ENCODE peak calls at places on chromosome 16, in five cellular contexts. One of them, this sample, is unnamed.

GRCh38 chr16:87963400-87963799 is 12.2 kb downstream of the BANP start:
- DNase-seq in NCI-H1105 treated with DMSO at 0.1 percent for 48 hours: no peak
- DNase-seq in NCI-H1048: no peak
- DNase-seq in H7: no peak
- DNase-seq in GM03348: peak
- DNase-seq in this sample: no peak

GRCh38 chr16:57689772-57690558 is 4.6 kb upstream of the DRC7 start:
- DNase-seq in NCI-H1105 treated with DMSO at 0.1 percent for 48 hours: no peak
- DNase-seq in H7: peak
- DNase-seq in GM03348: no peak
- DNase-seq in NCI-H1048: no peak
- DNase-seq in this sample: no peak

GRCh38 chr16:54633943-54634362 is 296.7 kb upstream of the IRX5 start:
- DNase-seq in GM03348: peak
- DNase-seq in H7: peak
- DNase-seq in NCI-H1048: no peak
- DNase-seq in NCI-H1105 treated with DMSO at 0.1 percent for 48 hours: peak
- DNase-seq in this sample: no peak

GRCh38 chr16:13108126-13108525 is 206.7 kb downstream of the SHISA9 start:
- DNase-seq in H7: no peak
- DNase-seq in GM03348: no peak
- DNase-seq in NCI-H1048: no peak
- DNase-seq in NCI-H1105 treated with DMSO at 0.1 percent for 48 hours: no peak
- DNase-seq in this sample: no peak

GRCh38 chr16:12390074-12390473 is 413.5 kb downstream of the SNX29 start:
- DNase-seq in NCI-H1105 treated with DMSO at 0.1 percent for 48 hours: no peak
- DNase-seq in H7: no peak
- DNase-seq in GM03348: no peak
- DNase-seq in NCI-H1048: no peak
- DNase-seq in this sample: no peak

GRCh38 chr16:23670137-23670776 is 8.4 kb upstream of the PLK1 start:
- DNase-seq in H7: no peak
- DNase-seq in NCI-H1048: no peak
- DNase-seq in GM03348: peak
- DNase-seq in NCI-H1105 treated with DMSO at 0.1 percent for 48 hours: no peak
- DNase-seq in this sample: no peak

GRCh38 chr16:23317266-23317661 is 15.2 kb downstream of the SCNN1B start:
- DNase-seq in H7: no peak
- DNase-seq in NCI-H1048: no peak
- DNase-seq in NCI-H1105 treated with DMSO at 0.1 percent for 48 hours: peak
- DNase-seq in GM03348: no peak
- DNase-seq in this sample: peak

GRCh38 chr16:73067671-73068545 is 20.0 kb upstream of the ZFHX3 start:
- DNase-seq in NCI-H1105 treated with DMSO at 0.1 percent for 48 hours: no peak
- DNase-seq in GM03348: no peak
- DNase-seq in H7: no peak
- DNase-seq in NCI-H1048: no peak
- DNase-seq in this sample: no peak

GRCh38 chr16:11619327-11619851 is 32.7 kb upstream of the LITAF start:
- DNase-seq in NCI-H1105 treated with DMSO at 0.1 percent for 48 hours: no peak
- DNase-seq in H7: no peak
- DNase-seq in NCI-H1048: no peak
- DNase-seq in GM03348: no peak
- DNase-seq in this sample: no peak

GRCh38 chr16:87310610-87311009 is 6.6 kb downstream of the C16orf95 start:
- DNase-seq in NCI-H1105 treated with DMSO at 0.1 percent for 48 hours: no peak
- DNase-seq in H7: no peak
- DNase-seq in NCI-H1048: no peak
- DNase-seq in GM03348: no peak
- DNase-seq in this sample: no peak

GRCh38 chr16:9443864-9444263 is 352.4 kb downstream of the HAPSTR1 start:
- DNase-seq in NCI-H1048: no peak
- DNase-seq in H7: no peak
- DNase-seq in GM03348: no peak
- DNase-seq in NCI-H1105 treated with DMSO at 0.1 percent for 48 hours: no peak
- DNase-seq in this sample: no peak

GRCh38 chr16:1991135-1991551 is 1.4 kb downstream of the SYNGR3 start:
- DNase-seq in NCI-H1048: no peak
- DNase-seq in GM03348: no peak
- DNase-seq in H7: peak
- DNase-seq in NCI-H1105 treated with DMSO at 0.1 percent for 48 hours: no peak
- DNase-seq in this sample: peak

GRCh38 chr16:29911676-29912010 is 11.4 kb downstream of the ASPHD1 start:
- DNase-seq in GM03348: no peak
- DNase-seq in H7: peak
- DNase-seq in NCI-H1105 treated with DMSO at 0.1 percent for 48 hours: no peak
- DNase-seq in NCI-H1048: no peak
- DNase-seq in this sample: no peak

This sample was measured in lower lobe of right lung.